ENCODE peak calls at places on chromosomes 7 and 10, in four cellular contexts. One of them, this sample, is unnamed.

GRCh38 chr7:778968-779451 is 51.9 kb upstream of the PRKAR1B start:
- DNase-seq in H1: no peak
- DNase-seq in neuronal stem cell: no peak
- DNase-seq in mesenchymal stem cell: no peak
- DNase-seq in this sample: no peak

GRCh38 chr10:83862723-83863122 is 276.6 kb upstream of the GHITM start:
- DNase-seq in mesenchymal stem cell: no peak
- DNase-seq in neuronal stem cell: no peak
- DNase-seq in H1: no peak
- DNase-seq in this sample: no peak

GRCh38 chr10:81027223-81027622 is 489.5 kb downstream of the SH2D4B start:
- DNase-seq in H1: no peak
- DNase-seq in mesenchymal stem cell: peak; percentile 56
- DNase-seq in neuronal stem cell: no peak
- DNase-seq in this sample: no peak

GRCh38 chr7:100603697-100604077 is 1.5 kb downstream of the PCOLCE start:
- DNase-seq in H1: no peak
- DNase-seq in mesenchymal stem cell: peak; percentile 69
- DNase-seq in neuronal stem cell: no peak
- DNase-seq in this sample: peak; percentile 19

GRCh38 chr10:61899997-61900828 is 1.3 kb upstream of the ARID5B start:
- DNase-seq in mesenchymal stem cell: peak; percentile 91
- DNase-seq in neuronal stem cell: no peak
- DNase-seq in H1: no peak
- DNase-seq in this sample: peak; percentile 60

GRCh38 chr10:128625926-128626325 is 499.7 kb upstream of the MKI67 start:
- DNase-seq in mesenchymal stem cell: no peak
- DNase-seq in H1: no peak
- DNase-seq in neuronal stem cell: no peak
- DNase-seq in this sample: no peak

GRCh38 chr10:85927952-85928677 is 438.5 kb downstream of the GRID1 start:
- DNase-seq in neuronal stem cell: no peak
- DNase-seq in H1: no peak
- DNase-seq in mesenchymal stem cell: no peak
- DNase-seq in this sample: peak; percentile 73

GRCh38 chr7:137753067-137753466 is 93.7 kb downstream of the DGKI start:
- DNase-seq in mesenchymal stem cell: no peak
- DNase-seq in H1: no peak
- DNase-seq in neuronal stem cell: no peak
- DNase-seq in this sample: no peak

GRCh38 chr10:116769368-116769767 is 27.0 kb upstream of the HSPA12A start:
- DNase-seq in H1: no peak
- DNase-seq in mesenchymal stem cell: no peak
- DNase-seq in neuronal stem cell: no peak
- DNase-seq in this sample: no peak

GRCh38 chr7:89773594-89773993 is 380.7 kb upstream of the STEAP1 start:
- DNase-seq in mesenchymal stem cell: no peak
- DNase-seq in neuronal stem cell: no peak
- DNase-seq in H1: no peak
- DNase-seq in this sample: no peak

GRCh38 chr7:112439476-112439875 is 10.8 kb upstream of the IFRD1 start:
- DNase-seq in H1: no peak
- DNase-seq in neuronal stem cell: no peak
- DNase-seq in mesenchymal stem cell: no peak
- DNase-seq in this sample: no peak

GRCh38 chr7:135672560-135673359 is 10.4 kb downstream of the STMP1 start:
- DNase-seq in neuronal stem cell: peak; percentile 33
- DNase-seq in H1: no peak
- DNase-seq in mesenchymal stem cell: peak; percentile 75
- DNase-seq in this sample: peak; percentile 75

GRCh38 chr7:133887459-133887858 is 239.7 kb upstream of the LRGUK start:
- DNase-seq in mesenchymal stem cell: no peak
- DNase-seq in neuronal stem cell: no peak
- DNase-seq in H1: no peak
- DNase-seq in this sample: no peak

GRCh38 chr7:106329971-106330733 is 45.4 kb upstream of the NAMPT start:
- DNase-seq in mesenchymal stem cell: peak; percentile 73
- DNase-seq in neuronal stem cell: no peak
- DNase-seq in H1: no peak
- DNase-seq in this sample: no peak

GRCh38 chr10:114012650-114013049 is 31.0 kb upstream of the ADRB1 start:
- DNase-seq in neuronal stem cell: no peak
- DNase-seq in mesenchymal stem cell: no peak
- DNase-seq in H1: no peak
- DNase-seq in this sample: no peak

GRCh38 chr7:158321936-158322615 is 265.5 kb downstream of the PTPRN2 start:
- DNase-seq in H1: no peak
- DNase-seq in neuronal stem cell: no peak
- DNase-seq in mesenchymal stem cell: no peak
- DNase-seq in this sample: no peak

GRCh38 chr10:86225098-86225782 is 141.4 kb downstream of the GRID1 start:
- DNase-seq in H1: no peak
- DNase-seq in mesenchymal stem cell: no peak
- DNase-seq in neuronal stem cell: no peak
- DNase-seq in this sample: no peak

GRCh38 chr10:77442790-77443189 is 194.8 kb downstream of the KCNMA1 start:
- DNase-seq in mesenchymal stem cell: no peak
- DNase-seq in neuronal stem cell: no peak
- DNase-seq in H1: no peak
- DNase-seq in this sample: no peak

DNA sequence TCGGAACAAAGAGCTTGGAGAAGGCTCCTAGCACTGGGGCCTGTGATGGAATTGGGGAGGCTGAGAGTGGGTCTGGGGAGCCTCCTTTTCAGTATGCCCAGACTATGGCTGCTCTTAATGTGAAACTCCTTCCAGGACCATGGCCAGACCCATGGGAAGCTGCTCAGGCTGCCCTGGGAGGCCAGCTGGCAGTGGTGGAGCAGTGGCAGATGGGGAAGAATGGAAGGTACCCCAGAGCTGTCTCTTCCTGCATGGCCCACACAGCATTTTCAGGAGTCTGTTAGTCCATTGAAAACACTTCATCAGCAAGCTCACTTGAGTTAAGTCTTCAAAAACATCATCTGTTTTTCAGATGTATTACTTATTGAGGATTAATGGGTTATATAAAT is 18.5 kb downstream of the NACAD start:
- DNase-seq in H1: no peak
- DNase-seq in mesenchymal stem cell: no peak
- DNase-seq in neuronal stem cell: no peak
- DNase-seq in this sample: no peak
- H3K36me3 ChIP-seq in H1: peaks cover 2% of the 10 kb centered on the region
- H3K36me3 ChIP-seq in mesenchymal stem cell: peaks cover 91% of the 10 kb centered on the region
- H3K36me3 ChIP-seq in neuronal stem cell: peaks cover 91% of the 10 kb centered on the region
- H3K36me3 ChIP-seq in this sample: peaks cover 60% of the 10 kb centered on the region

GRCh38 chr10:27256790-27257189 is 16.2 kb upstream of the ACBD5 start:
- DNase-seq in mesenchymal stem cell: no peak
- DNase-seq in neuronal stem cell: no peak
- DNase-seq in H1: no peak
- DNase-seq in this sample: no peak

GRCh38 chr10:27256299-27256698 is 15.7 kb upstream of the ACBD5 start:
- DNase-seq in neuronal stem cell: no peak
- DNase-seq in mesenchymal stem cell: no peak
- DNase-seq in H1: no peak
- DNase-seq in this sample: no peak

GRCh38 chr10:27258492-27258837 is 17.9 kb upstream of the ACBD5 start:
- DNase-seq in neuronal stem cell: no peak
- DNase-seq in mesenchymal stem cell: no peak
- DNase-seq in H1: no peak
- DNase-seq in this sample: no peak

GRCh38 chr10:27258838-27259532 is 18.4 kb upstream of the ACBD5 start:
- DNase-seq in mesenchymal stem cell: no peak
- DNase-seq in neuronal stem cell: no peak
- DNase-seq in H1: no peak
- DNase-seq in this sample: no peak
- H3K27me3 ChIP-seq in mesenchymal stem cell: peaks cover 18% of the 10 kb centered on the region
- H3K27me3 ChIP-seq in neuronal stem cell: peaks cover 32% of the 10 kb centered on the region
- H3K27me3 ChIP-seq in H1: peaks cover 8% of the 10 kb centered on the region
- H3K27me3 ChIP-seq in this sample: peaks cover 21% of the 10 kb centered on the region

DNA sequence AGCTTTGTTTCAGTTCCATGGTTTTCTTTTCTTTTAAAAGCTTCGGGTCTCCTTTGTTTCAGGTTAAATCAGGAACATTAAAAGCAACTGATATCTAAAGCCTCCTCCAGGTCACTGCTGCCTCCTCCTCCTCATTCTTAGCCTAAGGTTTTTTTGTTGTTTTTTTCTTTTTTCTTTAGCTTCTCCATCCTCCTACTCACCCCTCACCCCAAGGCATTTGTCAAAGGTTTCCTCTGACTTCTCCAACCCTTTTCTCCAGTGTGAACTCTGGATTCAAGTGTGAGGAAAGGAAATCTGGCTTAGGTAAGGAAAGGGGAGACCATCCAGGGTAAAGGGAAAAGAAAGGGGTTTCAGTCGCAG is 420.1 kb upstream of the NFE2L3 start:
- DNase-seq in mesenchymal stem cell: no peak
- DNase-seq in H1: no peak
- DNase-seq in neuronal stem cell: no peak
- DNase-seq in this sample: no peak
- H2BK12ac ChIP-seq in mesenchymal stem cell: no peak overlapping the region
- H2BK12ac ChIP-seq in H1: no peak overlapping the region
- H2BK12ac ChIP-seq in neuronal stem cell: no peak overlapping the region
- H2BK12ac ChIP-seq in this sample: peak overlapping the region; percentile 99

GRCh38 chr10:68792115-68792514 is 35.2 kb upstream of the STOX1 start:
- DNase-seq in mesenchymal stem cell: peak; percentile 35
- DNase-seq in neuronal stem cell: no peak
- DNase-seq in H1: no peak
- DNase-seq in this sample: no peak
- H3K36me3 ChIP-seq in mesenchymal stem cell: peaks cover 87% of the 10 kb centered on the region
- H3K36me3 ChIP-seq in neuronal stem cell: peaks cover 100% of the 10 kb centered on the region
- H3K36me3 ChIP-seq in H1: peaks cover 12% of the 10 kb centered on the region
- H3K36me3 ChIP-seq in this sample: peaks cover 47% of the 10 kb centered on the region

GRCh38 chr10:123126246-123126645 is 9.5 kb upstream of the HMX3 start:
- DNase-seq in H1: no peak
- DNase-seq in mesenchymal stem cell: no peak
- DNase-seq in neuronal stem cell: no peak
- DNase-seq in this sample: no peak

GRCh38 chr10:123133511-123133910 is 2.3 kb upstream of the HMX3 start:
- DNase-seq in neuronal stem cell: no peak
- DNase-seq in H1: no peak
- DNase-seq in mesenchymal stem cell: no peak
- DNase-seq in this sample: no peak

GRCh38 chr10:123132576-123133477 is 2.9 kb upstream of the HMX3 start:
- DNase-seq in H1: no peak
- DNase-seq in mesenchymal stem cell: peak; percentile 76
- DNase-seq in neuronal stem cell: peak; percentile 93
- DNase-seq in this sample: peak; percentile 75

GRCh38 chr10:123134058-123134914 is 1.5 kb upstream of the HMX3 start:
- DNase-seq in neuronal stem cell: no peak
- DNase-seq in H1: no peak
- DNase-seq in mesenchymal stem cell: peak; percentile 26
- DNase-seq in this sample: no peak

GRCh38 chr10:123129553-123130271 is 6.1 kb upstream of the HMX3 start:
- DNase-seq in neuronal stem cell: no peak
- DNase-seq in H1: no peak
- DNase-seq in mesenchymal stem cell: no peak
- DNase-seq in this sample: no peak
- H3K27me3 ChIP-seq in neuronal stem cell: peaks cover 84% of the 10 kb centered on the region
- H3K27me3 ChIP-seq in H1: peaks cover 32% of the 10 kb centered on the region
- H3K27me3 ChIP-seq in mesenchymal stem cell: peaks cover 88% of the 10 kb centered on the region
- H3K27me3 ChIP-seq in this sample: peaks cover 31% of the 10 kb centered on the region

DNA sequence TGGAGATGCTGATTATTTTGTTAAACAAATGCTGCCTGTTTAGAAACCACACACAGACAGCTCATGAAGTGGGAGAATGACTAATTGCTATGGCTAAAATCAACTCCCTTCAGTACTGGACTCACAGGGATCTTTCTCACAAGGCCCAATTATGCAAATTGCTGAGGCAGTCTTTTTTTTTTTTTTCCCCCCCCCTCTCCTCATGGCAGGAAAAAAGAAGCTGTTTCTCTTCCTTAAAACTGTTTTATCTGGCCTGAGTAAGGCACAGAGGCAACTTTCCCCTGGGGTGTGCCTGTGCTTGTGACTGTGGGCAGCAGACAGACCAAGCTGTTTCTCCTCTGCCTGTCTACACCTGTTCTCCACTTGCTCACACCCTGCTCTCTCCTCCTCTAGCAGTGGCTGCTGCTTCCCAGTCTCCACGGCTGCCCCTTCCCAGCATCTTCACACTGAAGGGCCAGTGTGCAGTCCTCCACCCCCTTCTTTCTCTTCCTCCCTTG is 65.4 kb upstream of the STEAP1B start:
- DNase-seq in H1: no peak
- DNase-seq in neuronal stem cell: no peak
- DNase-seq in mesenchymal stem cell: peak; percentile 91
- DNase-seq in this sample: no peak
- H2BK12ac ChIP-seq in H1: peak overlapping the region; percentile 71
- H2BK12ac ChIP-seq in neuronal stem cell: no peak overlapping the region
- H2BK12ac ChIP-seq in mesenchymal stem cell: peak overlapping the region; percentile 88
- H2BK12ac ChIP-seq in this sample: peak overlapping the region; percentile 10

This sample was measured in trophoblast cell.